ENCODE peak calls at places on chromosomes 7 and 10, in seven cellular contexts. X is GM12878, J is HepG2, O is HCT116, S is NT2/D1, C is K562, Z is H1. W is an unnamed sample.

GRCh38 chr7:44185729-44186128 is 3.5 kb downstream of the GCK start:
- DNase-seq in X (no peak), J (no peak), O (no peak), S (no peak), C (no peak), Z (no peak), W (no peak)

GRCh38 chr10:97543025-97543546 is 29.5 kb upstream of the ANKRD2 start:
- DNase-seq in X (no peak), J (peak), O (peak), S (no peak), C (peak), Z (no peak), W (no peak)

GRCh38 chr7:6621195-6622128 is 6.1 kb downstream of the ZNF853 start:
- DNase-seq in X (no peak), J (no peak), O (no peak), S (no peak), C (no peak), Z (no peak), W (no peak)

GRCh38 chr7:85292908-85293576 is 106.2 kb upstream of the SEMA3D start:
- DNase-seq in X (no peak), J (no peak), O (no peak), S (no peak), C (no peak), Z (no peak), W (no peak)

GRCh38 chr10:13658864-13659685 is 72.3 kb downstream of the PRPF18 start:
- DNase-seq in X (no peak), J (no peak), O (no peak), S (no peak), C (no peak), Z (no peak), W (no peak)

GRCh38 chr10:6770846-6771245 is 190.8 kb upstream of the PRKCQ start:
- DNase-seq in X (no peak), J (no peak), O (no peak), S (no peak), C (no peak), Z (no peak), W (no peak)

GRCh38 chr10:102776779-102777417 is 33.1 kb downstream of the WBP1L start:
- DNase-seq in X (no peak), J (peak), O (no peak), S (peak), C (peak), Z (peak), W (peak)

GRCh38 chr7:93559624-93560491 is 14.7 kb downstream of the CALCR start:
- DNase-seq in X (no peak), J (no peak), O (no peak), S (no peak), C (no peak), Z (no peak), W (no peak)

GRCh38 chr7:138239244-138239643 is 163.0 kb downstream of the AKR1D1 start:
- DNase-seq in X (no peak), J (no peak), O (no peak), S (no peak), C (peak), Z (no peak), W (no peak)

GRCh38 chr10:51020175-51020574 is 54.1 kb upstream of the PRKG1 start:
- DNase-seq in X (no peak), J (no peak), O (no peak), S (no peak), C (no peak), Z (no peak), W (no peak)

GRCh38 chr10:114110174-114110972 is 63.6 kb downstream of the CCDC186 start:
- DNase-seq in X (no peak), J (no peak), O (no peak), S (no peak), C (no peak), Z (no peak), W (no peak)

GRCh38 chr10:109429956-109430760 is 493.2 kb downstream of the XPNPEP1 start:
- DNase-seq in X (no peak), J (no peak), O (no peak), S (no peak), C (no peak), Z (no peak), W (no peak)

GRCh38 chr10:100562806-100563293 is 27.1 kb downstream of the HIF1AN start:
- DNase-seq in X (no peak), J (peak), O (no peak), S (peak), C (peak), Z (peak), W (peak)

GRCh38 chr10:32139223-32140073 is 83.2 kb upstream of the KIF5B start:
- DNase-seq in X (no peak), J (peak), O (peak), S (peak), C (peak), Z (peak), W (peak)

GRCh38 chr10:128071417-128071782 is 54.8 kb downstream of the MKI67 start:
- DNase-seq in X (no peak), J (no peak), O (no peak), S (no peak), C (no peak), Z (no peak), W (no peak)

GRCh38 chr7:85274452-85274851 is 87.6 kb upstream of the SEMA3D start:
- DNase-seq in X (no peak), J (no peak), O (no peak), S (no peak), C (no peak), Z (no peak), W (no peak)

GRCh38 chr10:101310528-101311439 is 43.2 kb upstream of the BTRC start:
- DNase-seq in X (no peak), J (no peak), O (no peak), S (peak), C (no peak), Z (no peak), W (peak)

GRCh38 chr7:140661124-140661523 is 11.6 kb upstream of the ADCK2 start:
- DNase-seq in X (no peak), J (no peak), O (no peak), S (no peak), C (no peak), Z (no peak), W (no peak)

GRCh38 chr7:131338173-131338572 is 10.5 kb downstream of the MKLN1 start:
- DNase-seq in X (no peak), J (no peak), O (no peak), S (no peak), C (no peak), Z (no peak), W (no peak)

GRCh38 chr10:70476249-70477035 is 2.1 kb upstream of the PALD1 start:
- DNase-seq in X (no peak), J (no peak), O (no peak), S (no peak), C (no peak), Z (no peak), W (no peak)

GRCh38 chr7:133091943-133092464 is 10.1 kb upstream of the CHCHD3 start:
- DNase-seq in X (no peak), J (no peak), O (no peak), S (no peak), C (no peak), Z (no peak), W (no peak)

GRCh38 chr7:105196473-105196872 is 182.5 kb downstream of the KMT2E start:
- DNase-seq in X (no peak), J (peak), O (no peak), S (no peak), C (no peak), Z (no peak), W (no peak)

GRCh38 chr10:122441961-122442360 is 12.5 kb upstream of the ARMS2 start:
- DNase-seq in X (no peak), J (peak), O (no peak), S (no peak), C (no peak), Z (no peak), W (no peak)

GRCh38 chr10:93222876-93223275 is 149.2 kb downstream of the CYP26A1 start:
- DNase-seq in X (no peak), J (no peak), O (no peak), S (no peak), C (no peak), Z (no peak), W (no peak)

GRCh38 chr10:95246582-95247051 is 44.2 kb downstream of the PDLIM1 start:
- DNase-seq in X (no peak), J (peak), O (peak), S (peak), C (peak), Z (no peak), W (peak)

GRCh38 chr10:129063212-129063611 is 403.8 kb upstream of the MGMT start:
- DNase-seq in X (no peak), J (no peak), O (no peak), S (no peak), C (no peak), Z (no peak), W (no peak)

GRCh38 chr10:89916481-89916880 is 215.1 kb downstream of the KIF20B start:
- DNase-seq in X (no peak), J (no peak), O (no peak), S (no peak), C (no peak), Z (no peak), W (no peak)

GRCh38 chr10:114801411-114801813 is 20.2 kb upstream of the FHIP2A start:
- DNase-seq in X (no peak), J (no peak), O (no peak), S (no peak), C (no peak), Z (no peak), W (no peak)

GRCh38 chr7:77862691-77863090 is 64.1 kb downstream of the PHTF2 start:
- DNase-seq in X (no peak), J (no peak), O (no peak), S (no peak), C (no peak), Z (no peak), W (no peak)

GRCh38 chr10:16848562-16849154 is 31.4 kb upstream of the RSU1 start:
- DNase-seq in X (no peak), J (no peak), O (no peak), S (no peak), C (no peak), Z (no peak), W (no peak)

GRCh38 chr10:58237014-58237830 is 30.5 kb downstream of the IPMK start:
- DNase-seq in X (no peak), J (peak), O (peak), S (no peak), C (no peak), Z (no peak), W (no peak)

GRCh38 chr10:65861249-65861648 is 1064.6 kb upstream of the LRRTM3 start:
- DNase-seq in X (peak), J (no peak), O (peak), S (no peak), C (no peak), Z (no peak), W (no peak)

DNA sequence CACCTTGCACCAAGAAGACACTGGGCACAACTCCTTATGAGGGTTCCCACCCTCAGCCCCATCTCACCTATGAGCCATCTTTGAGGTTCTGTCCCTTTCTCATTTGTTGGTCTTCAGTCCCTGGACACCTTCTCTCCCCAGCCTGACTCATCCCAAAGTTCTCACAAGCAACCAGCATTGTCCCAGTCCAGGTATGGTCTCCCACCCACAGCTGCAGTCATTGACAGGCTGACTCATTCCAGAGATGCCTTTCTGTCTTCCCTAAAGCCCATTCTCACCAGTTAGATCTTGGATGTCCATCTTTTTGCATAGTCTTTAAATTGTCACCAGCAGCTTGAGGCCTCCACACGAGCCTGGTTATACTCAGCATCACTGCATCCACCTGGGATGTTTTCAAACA is 26.7 kb upstream of the BMPR1A start:
- DNase-seq in X (no peak), J (no peak), O (no peak), S (no peak), C (no peak), Z (no peak), W (no peak)
- TF ChIP-seq YY1 in X (no peak), J (no peak), O (no peak), S (no peak), C (no peak), Z (no peak), W (no peak)

GRCh38 chr7:112080441-112080840 is 125.8 kb downstream of the DOCK4 start:
- DNase-seq in X (peak), J (peak), O (no peak), S (no peak), C (no peak), Z (no peak), W (no peak)

GRCh38 chr7:112079671-112080070 is 126.5 kb downstream of the DOCK4 start:
- DNase-seq in X (no peak), J (no peak), O (no peak), S (no peak), C (no peak), Z (no peak), W (no peak)

GRCh38 chr7:112081778-112082177 is 124.4 kb downstream of the DOCK4 start:
- DNase-seq in X (no peak), J (no peak), O (no peak), S (no peak), C (no peak), Z (no peak), W (no peak)

GRCh38 chr7:112079122-112079521 is 127.1 kb downstream of the DOCK4 start:
- DNase-seq in X (no peak), J (no peak), O (no peak), S (no peak), C (no peak), Z (no peak), W (no peak)

DNA sequence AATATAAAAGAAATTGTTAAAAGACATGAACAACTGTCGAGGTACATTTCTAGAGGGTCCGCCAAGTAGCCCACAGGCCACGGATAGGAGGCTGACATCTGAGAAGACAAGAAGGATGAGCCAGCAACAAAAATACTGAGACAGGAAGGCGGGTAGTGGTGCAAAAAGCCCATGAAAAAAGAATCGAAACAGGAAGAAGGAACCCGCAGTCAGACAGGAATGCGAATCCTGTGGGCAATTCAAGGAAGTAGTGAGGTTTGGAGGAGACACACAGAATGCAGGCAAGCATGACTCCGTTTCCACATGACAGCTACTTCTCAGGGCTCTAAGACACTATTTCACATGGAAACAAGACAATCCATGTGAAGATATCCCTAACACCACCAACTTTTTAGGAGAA is 125.2 kb downstream of the DOCK4 start:
- DNase-seq in X (peak), J (no peak), O (no peak), S (no peak), C (no peak), Z (no peak), W (no peak)
- TF ChIP-seq YY1 in X (no peak), J (no peak), O (no peak), S (no peak), C (no peak), Z (no peak), W (no peak)

DNA sequence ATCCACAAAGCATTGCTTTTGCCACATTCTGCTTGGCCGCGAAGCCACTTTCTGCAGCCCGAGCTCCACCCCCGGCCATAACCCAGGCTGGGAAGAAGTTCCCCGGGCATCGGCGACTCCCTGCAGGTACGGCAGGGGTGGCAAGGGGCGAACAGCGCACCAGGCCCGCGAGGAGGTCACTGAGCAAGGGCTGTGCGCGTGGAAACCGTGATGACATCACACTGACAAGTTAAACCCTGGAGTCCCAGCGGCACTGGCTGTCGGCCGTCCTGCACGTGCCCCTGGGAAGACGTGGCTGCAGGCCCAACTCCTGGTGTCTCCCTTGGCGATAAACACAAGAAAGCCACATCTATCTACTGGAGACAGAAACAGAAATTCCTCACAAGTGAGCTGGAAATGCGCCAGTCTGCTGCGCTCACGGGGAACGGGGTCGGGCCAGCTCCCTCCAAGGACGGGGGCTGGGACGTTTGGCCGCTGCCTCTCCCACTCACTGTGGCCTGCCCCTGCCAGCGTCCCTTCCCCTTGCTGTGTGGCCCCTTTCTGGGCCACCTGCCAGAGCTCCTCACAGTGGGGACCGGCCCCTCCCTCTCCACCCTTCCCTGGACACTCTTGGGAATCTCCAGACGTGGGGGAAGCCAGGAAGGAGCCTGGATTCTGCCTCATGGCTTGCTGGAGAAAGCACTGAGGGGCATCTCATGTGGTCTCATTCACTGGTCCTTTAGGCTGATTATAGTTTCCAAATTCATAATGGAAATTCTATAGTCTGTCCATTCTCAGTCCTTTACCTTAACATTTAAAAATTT is 326.5 kb downstream of the DNAJB6 start:
- DNase-seq in X (no peak), J (no peak), O (no peak), S (no peak), C (no peak), Z (no peak), W (peak)
- TF ChIP-seq YY1 in X (no peak), J (no peak), O (no peak), S (no peak), C (no peak), Z (no peak), W (no peak)

DNA sequence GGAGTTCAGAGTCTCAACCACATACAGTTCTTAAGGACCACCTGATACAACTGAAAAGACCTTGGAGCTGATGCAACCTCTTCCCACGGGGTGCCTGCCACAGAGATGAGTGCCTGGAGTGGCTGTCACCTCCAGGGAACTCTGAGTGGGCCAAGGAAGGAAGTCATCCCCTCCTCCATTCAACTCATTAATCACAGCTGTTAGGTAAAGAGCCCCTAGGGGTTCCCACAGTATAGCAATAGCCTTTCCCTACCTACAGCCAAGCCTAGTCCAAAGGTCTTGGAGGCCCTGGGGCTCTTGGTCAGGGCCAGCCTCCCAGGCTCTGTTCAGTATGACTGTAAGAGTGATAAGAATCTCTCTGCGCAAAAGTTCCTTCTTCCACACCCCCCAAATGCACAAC is 70.4 kb upstream of the NFE2L3 start:
- DNase-seq in X (no peak), J (peak), O (no peak), S (no peak), C (no peak), Z (no peak), W (no peak)
- TF ChIP-seq YY1 in X (no peak), J (no peak), O (no peak), S (no peak), C (no peak), Z (no peak), W (no peak)

GRCh38 chr10:110850990-110851389 is 20.7 kb upstream of the PDCD4 start:
- DNase-seq in X (no peak), J (no peak), O (no peak), S (no peak), C (no peak), Z (no peak), W (no peak)
- TF ChIP-seq YY1 in X (no peak), J (no peak), O (no peak), S (no peak), C (no peak), Z (no peak), W (no peak)

DNA sequence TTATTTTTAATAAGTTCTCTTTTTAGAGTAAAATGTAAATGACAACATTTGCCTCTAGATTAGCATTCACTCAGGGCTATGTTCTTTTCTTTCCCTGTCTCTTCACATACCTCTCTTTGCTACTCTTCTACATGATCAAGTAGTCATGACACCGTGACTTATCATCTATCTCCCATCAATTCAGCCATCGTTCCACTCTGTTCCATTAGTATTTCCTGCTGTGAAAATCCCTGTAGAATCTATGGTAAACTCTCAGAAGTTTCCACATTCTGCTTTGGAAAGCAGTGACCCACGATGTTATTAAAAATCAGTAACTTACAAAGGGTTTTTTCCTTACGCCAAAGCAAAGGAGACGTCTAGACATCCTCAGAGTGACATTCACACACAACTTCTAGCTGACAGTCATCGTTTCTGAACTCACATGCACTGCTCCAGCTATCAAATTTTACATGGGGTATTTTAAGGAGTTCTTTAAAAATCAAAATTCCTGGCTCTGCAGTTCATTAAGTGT is 135.6 kb downstream of the SEMA3C start:
- DNase-seq in X (no peak), J (no peak), O (no peak), S (no peak), C (no peak), Z (no peak), W (no peak)
- TF ChIP-seq YY1 in X (no peak), J (no peak), O (no peak), S (no peak), C (no peak), Z (no peak), W (no peak)